ENCODE peak calls at places on chromosomes 1 and 21, in five cellular contexts. R is IMR-90, T is SK-N-SH, U is GM12878, D is HepG2. N is an unnamed sample.

GRCh38 chr1:24987875-24988559 is 57.9 kb upstream of the RUNX3 start:
- DNase-seq in U (peak; percentile 42), T (no peak), R (no peak), D (no peak), N (no peak)

GRCh38 chr1:19336543-19336942 is 24.4 kb downstream of the SLC66A1 start:
- DNase-seq in T (no peak), R (peak; percentile 68), D (no peak), U (no peak), N (no peak)

GRCh38 chr1:213122514-213122929 is 71.5 kb downstream of the RPS6KC1 start:
- DNase-seq in D (peak; percentile 48), U (no peak), T (peak; percentile 5), R (peak; percentile 71), N (peak; percentile 33)

GRCh38 chr1:111221633-111222286 is 5.8 kb upstream of the CHI3L2 start:
- DNase-seq in T (no peak), U (peak; percentile 100), R (peak; percentile 8), D (no peak), N (no peak)

GRCh38 chr1:199173356-199173755 is 534.5 kb downstream of the PTPRC start:
- DNase-seq in R (peak; percentile 77), U (peak; percentile 92), D (no peak), T (no peak), N (no peak)

GRCh38 chr1:194369060-194369459 is 1182.6 kb upstream of the B3GALT2 start:
- DNase-seq in U (no peak), T (no peak), D (no peak), R (peak; percentile 51), N (no peak)

GRCh38 chr1:1629430-1630190 is 2.4 kb upstream of the MMP23B start:
- DNase-seq in U (no peak), D (no peak), T (peak; percentile 42), R (no peak), N (no peak)

GRCh38 chr21:42570841-42571387 is 57.3 kb downstream of the SLC37A1 start:
- DNase-seq in U (no peak), D (no peak), T (peak; percentile 75), R (no peak), N (no peak)

GRCh38 chr1:174968750-174969244 is 30.9 kb upstream of the CACYBP start:
- DNase-seq in D (no peak), R (peak; percentile 57), T (no peak), U (peak; percentile 79), N (no peak)

GRCh38 chr1:3955196-3955772 is 55.2 kb upstream of the C1orf174 start:
- DNase-seq in D (no peak), T (no peak), U (no peak), R (no peak), N (no peak)

GRCh38 chr1:85494957-85495266 is 30.0 kb upstream of the DDAH1 start:
- DNase-seq in R (peak; percentile 25), U (no peak), T (no peak), D (peak; percentile 11), N (no peak)

DNA sequence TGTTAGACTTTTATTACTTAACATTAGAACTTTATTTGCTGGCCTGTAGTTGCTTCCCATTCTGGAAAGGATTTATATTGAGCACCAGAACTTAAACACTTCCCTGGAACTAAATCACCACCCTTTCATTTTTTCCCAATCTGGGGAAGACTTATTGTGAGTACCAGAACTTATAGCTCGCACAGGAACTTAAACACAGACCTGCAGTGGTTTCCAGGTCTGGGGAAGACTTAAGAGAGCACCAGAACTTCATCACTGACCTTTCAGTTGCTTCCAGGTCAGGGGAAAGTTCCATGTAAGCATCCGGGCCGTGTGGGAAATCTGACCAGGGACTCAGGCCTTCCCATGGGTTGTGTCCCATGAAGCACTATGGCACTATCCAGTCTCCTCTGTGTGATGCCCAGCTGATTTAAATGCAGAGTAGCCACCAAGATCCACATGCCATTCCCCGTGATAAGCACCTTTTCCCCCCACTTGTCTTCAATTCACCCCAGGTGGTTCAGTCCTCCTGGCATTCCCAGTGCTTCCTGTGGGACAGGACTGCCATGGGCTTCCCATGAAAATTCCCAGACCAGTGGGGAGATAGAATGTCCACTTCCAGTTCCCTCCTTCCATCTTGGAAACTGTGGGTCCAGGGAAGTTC is 48.9 kb downstream of the C4BPA start:
- DNase-seq in R (peak; percentile 21), T (no peak), D (peak; percentile 87), U (no peak), N (no peak)
- TF ChIP-seq MXI1 in R (no peak), T (no peak), D (no peak), U (no peak), N (no peak)

GRCh38 chr1:208835082-208835467 is 590.9 kb upstream of the PLXNA2 start:
- DNase-seq in D (no peak), T (no peak), R (no peak), U (no peak), N (no peak)
- TF ChIP-seq MXI1 in D (no peak), T (no peak), R (no peak), U (no peak), N (no peak)

DNA sequence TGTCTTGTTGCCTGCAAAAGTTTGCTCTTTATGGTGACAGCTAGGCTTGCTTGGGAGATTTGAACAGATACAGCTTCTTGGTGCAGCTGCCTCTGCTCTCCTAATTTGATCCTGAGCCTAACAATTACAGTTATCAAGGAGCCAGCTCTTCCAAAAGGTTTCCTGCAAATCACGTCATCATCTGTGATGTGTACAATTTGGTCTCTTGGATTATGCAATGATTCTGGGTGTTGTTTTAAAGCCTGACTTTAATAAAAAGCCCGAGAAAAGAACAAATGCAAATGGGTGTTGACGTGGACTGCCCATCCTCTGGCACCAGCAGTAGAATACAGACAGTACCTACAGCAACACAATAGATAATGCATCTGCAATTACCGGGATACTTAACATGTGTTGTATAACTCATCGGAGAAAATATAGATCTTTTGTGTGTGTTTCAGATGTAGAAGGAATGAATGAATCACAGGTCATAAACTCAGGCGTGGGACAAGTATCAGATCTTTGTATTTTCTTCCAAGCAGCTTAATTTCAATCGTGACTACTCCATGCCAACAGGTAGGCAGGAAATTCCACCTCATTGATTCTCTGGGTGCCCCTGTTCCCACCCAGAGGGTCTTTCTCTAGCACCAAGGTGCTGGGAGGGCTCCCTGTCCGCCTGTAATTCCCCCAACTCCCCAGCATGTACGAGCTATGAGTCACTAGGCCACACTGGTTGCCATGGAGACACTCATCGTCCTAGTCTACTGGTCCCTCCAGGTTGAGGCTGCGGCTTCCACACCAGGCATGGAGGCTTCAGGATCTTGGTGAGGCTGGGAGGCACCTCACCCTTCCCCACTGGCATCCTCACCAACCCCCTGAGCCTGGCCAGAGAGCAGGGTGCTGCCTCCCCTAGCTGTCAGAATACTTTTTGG is 75.9 kb upstream of the KAZN start:
- DNase-seq in T (peak; percentile 8), R (peak; percentile 82), D (no peak), U (no peak), N (peak; percentile 55)
- TF ChIP-seq MXI1 in T (no peak), R (no peak), D (no peak), U (no peak), N (no peak)

DNA sequence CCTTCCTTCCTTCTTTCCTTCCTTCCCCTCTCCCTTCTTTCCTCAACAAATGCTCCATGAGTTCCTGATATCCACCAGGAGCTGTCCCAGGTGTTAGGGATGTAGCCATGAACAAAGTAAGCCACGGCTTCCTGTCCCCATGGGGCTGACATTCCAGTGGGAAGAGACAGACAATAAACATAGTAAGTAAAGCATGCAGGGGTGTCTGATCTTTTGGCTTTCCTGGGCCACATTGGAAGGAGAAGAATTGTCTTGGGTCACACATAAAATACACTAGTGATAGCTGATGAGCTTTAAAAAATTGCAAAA is 81.5 kb upstream of the ZBTB40 start:
- DNase-seq in T (no peak), U (no peak), D (no peak), R (no peak), N (no peak)
- TF ChIP-seq MXI1 in T (no peak), U (no peak), D (no peak), R (no peak), N (no peak)

GRCh38 chr1:160084771-160085321 is 3.5 kb downstream of the KCNJ9 start:
- DNase-seq in R (no peak), D (no peak), U (no peak), T (no peak), N (no peak)

GRCh38 chr1:160085686-160086089 is 4.3 kb downstream of the KCNJ9 start:
- DNase-seq in U (no peak), T (peak; percentile 91), D (peak; percentile 54), R (peak; percentile 64), N (peak; percentile 88)

GRCh38 chr1:160082487-160082886 is 1.1 kb downstream of the KCNJ9 start:
- DNase-seq in R (no peak), T (no peak), U (no peak), D (no peak), N (no peak)

GRCh38 chr1:160082926-160083325 is 1.6 kb downstream of the KCNJ9 start:
- DNase-seq in D (no peak), R (no peak), U (no peak), T (no peak), N (no peak)

DNA sequence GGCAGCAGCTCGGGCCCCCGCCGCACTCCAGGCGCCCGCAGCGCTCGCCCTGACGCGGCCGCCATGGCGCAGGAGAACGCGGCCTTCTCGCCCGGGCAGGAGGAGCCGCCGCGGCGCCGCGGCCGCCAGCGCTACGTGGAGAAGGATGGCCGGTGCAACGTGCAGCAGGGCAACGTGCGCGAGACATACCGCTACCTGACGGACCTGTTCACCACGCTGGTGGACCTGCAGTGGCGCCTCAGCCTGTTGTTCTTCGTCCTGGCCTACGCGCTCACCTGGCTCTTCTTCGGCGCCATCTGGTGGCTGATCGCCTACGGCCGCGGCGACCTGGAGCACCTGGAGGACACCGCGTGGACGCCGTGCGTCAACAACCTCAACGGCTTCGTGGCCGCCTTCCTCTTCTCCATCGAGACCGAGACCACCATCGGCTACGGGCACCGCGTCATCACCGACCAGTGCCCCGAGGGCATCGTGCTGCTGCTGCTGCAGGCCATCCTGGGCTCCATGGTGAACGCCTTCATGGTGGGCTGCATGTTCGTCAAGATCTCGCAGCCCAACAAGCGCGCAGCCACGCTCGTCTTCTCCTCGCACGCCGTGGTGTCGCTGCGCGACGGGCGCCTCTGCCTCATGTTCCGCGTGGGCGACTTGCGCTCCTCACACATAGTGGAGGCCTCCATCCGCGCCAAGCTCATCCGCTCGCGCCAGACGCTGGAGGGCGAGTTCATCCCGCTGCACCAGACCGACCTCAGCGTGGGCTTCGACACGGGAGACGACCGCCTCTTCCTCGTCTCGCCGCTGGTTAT is 2.8 kb downstream of the KCNJ9 start:
- DNase-seq in T (peak; percentile 72), R (no peak), D (no peak), U (no peak), N (peak; percentile 43)
- TF ChIP-seq MXI1 in T (no peak), R (no peak), D (no peak), U (no peak), N (no peak)

GRCh38 chr1:160045653-160046052 is 13.9 kb upstream of the PIGM start:
- DNase-seq in U (no peak), T (no peak), R (no peak), D (peak; percentile 91), N (no peak)

GRCh38 chr1:160047116-160047991 is 15.6 kb upstream of the PIGM start:
- DNase-seq in D (peak; percentile 61), T (no peak), U (no peak), R (no peak), N (no peak)

GRCh38 chr1:160043543-160043942 is 11.8 kb upstream of the PIGM start:
- DNase-seq in R (no peak), D (no peak), T (no peak), U (no peak), N (no peak)

GRCh38 chr1:160048335-160048734 is 16.5 kb upstream of the PIGM start:
- DNase-seq in T (no peak), U (no peak), R (no peak), D (no peak), N (no peak)

GRCh38 chr1:160046494-160047115 is 14.8 kb upstream of the PIGM start:
- DNase-seq in U (no peak), R (peak; percentile 21), T (peak; percentile 80), D (peak; percentile 69), N (peak; percentile 95)
- TF ChIP-seq MXI1 in U (no peak), R (no peak), T (no peak), D (no peak), N (peak; percentile 47)

N was measured in K562.